ENCODE peak calls at places on chromosomes 13 and 19, in eight cellular contexts. F is CD8-positive, alpha-beta memory T cell; P is activated T-cell treated with anti-CD3 and anti-CD28 coated beads, Interleukin-2, amount 50 U/mL, for 24 hours; L is RCC 7860; E is HEK293T; O is lung microvascular endothelial cell; Y is NCI-H345; D is GM04504. K is an unnamed sample.

GRCh38 chr19:16330368-16330801 is 5.8 kb downstream of the KLF2 start:
- DNase-seq in F (peak; percentile 92), P (peak; percentile 89), L (peak; percentile 96), E (no peak), O (peak; percentile 89), Y (no peak), D (peak; percentile 60), K (peak; percentile 27)

GRCh38 chr13:21420706-21421105 is 38.4 kb downstream of the ZDHHC20 start:
- DNase-seq in F (no peak), P (no peak), L (no peak), E (no peak), O (peak; percentile 33), Y (no peak), D (no peak), K (no peak)

GRCh38 chr19:54298357-54299125 is 14.4 kb downstream of the LILRA5 start:
- DNase-seq in F (no peak), P (no peak), L (no peak), E (no peak), O (no peak), Y (no peak), D (no peak), K (no peak)

GRCh38 chr13:42094641-42095040 is 46.2 kb downstream of the DGKH start:
- DNase-seq in F (no peak), P (no peak), L (no peak), E (no peak), O (peak; percentile 24), Y (no peak), D (no peak), K (no peak)

GRCh38 chr13:29497137-29497654 is 98.3 kb downstream of the SLC7A1 start:
- DNase-seq in F (no peak), P (no peak), L (no peak), E (no peak), O (no peak), Y (no peak), D (no peak), K (peak; percentile 58)

GRCh38 chr13:79582896-79583295 is 101.9 kb downstream of the NDFIP2 start:
- DNase-seq in F (no peak), P (no peak), L (no peak), E (no peak), O (no peak), Y (no peak), D (no peak), K (no peak)

GRCh38 chr13:77062097-77062496 is 35.1 kb upstream of the FBXL3 start:
- DNase-seq in F (no peak), P (no peak), L (no peak), E (no peak), O (peak; percentile 58), Y (no peak), D (no peak), K (no peak)

GRCh38 chr13:49062297-49062896 is 86.7 kb downstream of the FNDC3A start:
- DNase-seq in F (no peak), P (no peak), L (no peak), E (no peak), O (peak; percentile 40), Y (no peak), D (no peak), K (no peak)

GRCh38 chr19:32631381-32631780 is 43.6 kb downstream of the ANKRD27 start:
- DNase-seq in F (no peak), P (no peak), L (no peak), E (no peak), O (no peak), Y (no peak), D (no peak), K (no peak)

K was measured in mesendoderm.